ENCODE peak calls at places on chromosomes 3 and 15, in eight cellular contexts. J is caudate nucleus; R is osteocyte; D is AG04450; A is LoVo; O is AG20443; S is activated CD4-positive, alpha-beta T cell treated with anti-CD3 and anti-CD28 coated beads, Interleukin-2, amount 50 U/mL, for 4 hours; I is HFFc6. N is an unnamed sample.

GRCh38 chr3:70805044-70805732 is 492.8 kb upstream of the MDFIC2 start:
- DNase-seq in I (peak), R (no peak), J (no peak), A (no peak), D (peak), S (no peak), O (peak), N (peak)

GRCh38 chr3:150232992-150233451 is 175.1 kb upstream of the TSC22D2 start:
- DNase-seq in S (no peak), D (no peak), R (no peak), J (no peak), O (peak), A (no peak), I (no peak), N (no peak)

GRCh38 chr3:143685483-143685882 is 162.8 kb downstream of the SLC9A9 start:
- DNase-seq in S (no peak), D (no peak), R (no peak), J (no peak), I (no peak), O (no peak), A (no peak), N (no peak)

GRCh38 chr3:99410789-99411311 is 227.5 kb upstream of the COL8A1 start:
- DNase-seq in J (no peak), D (no peak), A (no peak), S (no peak), R (peak), I (peak), O (peak), N (peak)

GRCh38 chr3:108090701-108091497 is at the start of gene CD47:
- DNase-seq in A (peak), I (peak), R (peak), D (peak), S (peak), J (peak), O (peak), N (peak)

GRCh38 chr15:96583671-96584070 is 253.2 kb downstream of the NR2F2 start:
- DNase-seq in O (no peak), J (no peak), S (no peak), I (no peak), D (no peak), A (no peak), R (no peak), N (peak)

GRCh38 chr3:14319654-14320182 is 82.7 kb upstream of the SLC6A6 start:
- DNase-seq in J (no peak), S (no peak), R (no peak), O (peak), A (peak), D (peak), I (peak), N (peak)

GRCh38 chr3:72663429-72663828 is 184.8 kb downstream of the SHQ1 start:
- DNase-seq in A (no peak), O (peak), D (no peak), R (no peak), I (no peak), J (no peak), S (no peak), N (no peak)

GRCh38 chr3:70180664-70181063 is 131.8 kb downstream of the MDFIC2 start:
- DNase-seq in S (no peak), I (no peak), R (no peak), D (no peak), J (no peak), A (no peak), O (no peak), N (no peak)

GRCh38 chr15:93072440-93073394 is 16.3 kb downstream of the RGMA start:
- DNase-seq in D (no peak), I (peak), O (peak), R (peak), S (no peak), A (no peak), J (peak), N (peak)

GRCh38 chr3:142896201-142896755 is 7.4 kb upstream of the PCOLCE2 start:
- DNase-seq in S (no peak), D (no peak), J (no peak), I (peak), O (peak), R (no peak), A (peak), N (peak)

GRCh38 chr15:65757256-65757655 is 34.8 kb downstream of the DENND4A start:
- DNase-seq in R (no peak), J (no peak), I (no peak), S (no peak), D (no peak), A (no peak), O (no peak), N (no peak)

GRCh38 chr3:170056710-170057454 is 19.1 kb downstream of the GPR160 start:
- DNase-seq in S (no peak), I (no peak), J (no peak), R (no peak), O (no peak), A (no peak), D (no peak), N (no peak)

GRCh38 chr15:91224750-91225380 is 124.8 kb downstream of the SV2B start:
- DNase-seq in O (peak), D (no peak), J (no peak), R (no peak), A (peak), S (no peak), I (no peak), N (peak)

N was measured in EL.